ENCODE peak calls at places on chromosomes 13 and 19, in seven cellular contexts. B is GM12878, O is K562, Y is SK-N-SH, S is HCT116, W is H1, L is HepG2. A is an unnamed sample.

GRCh38 chr19:570315-570714 is 2.1 kb upstream of the BSG start:
- DNase-seq in B (no peak), O (peak), Y (peak), S (no peak), W (no peak), L (no peak), A (no peak)

GRCh38 chr13:76331948-76332712 is 554.1 kb downstream of the KCTD12 start:
- DNase-seq in B (no peak), O (no peak), Y (no peak), S (no peak), W (no peak), L (no peak), A (no peak)

GRCh38 chr13:79051472-79051871 is 354.6 kb downstream of the RBM26 start:
- DNase-seq in B (no peak), O (no peak), Y (no peak), S (no peak), W (no peak), L (no peak), A (no peak)

GRCh38 chr19:33621811-33622504 is at the start of gene CHST8:
- DNase-seq in B (no peak), O (peak), Y (peak), S (no peak), W (peak), L (no peak), A (peak)

GRCh38 chr19:49104229-49104864 is 9.8 kb upstream of the LIN7B start:
- DNase-seq in B (no peak), O (peak), Y (no peak), S (no peak), W (no peak), L (no peak), A (no peak)

GRCh38 chr13:41523396-41523795 is 66.0 kb downstream of the RGCC start:
- DNase-seq in B (no peak), O (no peak), Y (no peak), S (no peak), W (no peak), L (no peak), A (no peak)

GRCh38 chr13:34255695-34256094 is 437.7 kb downstream of the RFC3 start:
- DNase-seq in B (no peak), O (no peak), Y (no peak), S (no peak), W (no peak), L (no peak), A (no peak)

GRCh38 chr13:113915786-113916329 is 52.0 kb upstream of the GAS6 start:
- DNase-seq in B (no peak), O (no peak), Y (no peak), S (no peak), W (no peak), L (no peak), A (no peak)

GRCh38 chr19:6532244-6532999 is 1.6 kb downstream of the TNFSF9 start:
- DNase-seq in B (no peak), O (peak), Y (no peak), S (no peak), W (no peak), L (no peak), A (no peak)

GRCh38 chr19:41668315-41668714 is 19.8 kb downstream of the CEACAM7 start:
- DNase-seq in B (no peak), O (no peak), Y (no peak), S (no peak), W (no peak), L (no peak), A (no peak)

GRCh38 chr13:50080158-50080855 is 65.1 kb downstream of the KCNRG start:
- DNase-seq in B (no peak), O (peak), Y (peak), S (no peak), W (no peak), L (peak), A (no peak)

GRCh38 chr13:71303144-71303543 is 563.9 kb downstream of the DACH1 start:
- DNase-seq in B (no peak), O (no peak), Y (no peak), S (no peak), W (no peak), L (no peak), A (peak)

GRCh38 chr13:106155411-106155810 is 380.1 kb downstream of the EFNB2 start:
- DNase-seq in B (no peak), O (no peak), Y (no peak), S (no peak), W (no peak), L (no peak), A (no peak)

GRCh38 chr19:16297575-16298178 is 26.9 kb upstream of the KLF2 start:
- DNase-seq in B (no peak), O (no peak), Y (no peak), S (peak), W (no peak), L (no peak), A (no peak)

GRCh38 chr13:99610702-99611289 is 109.5 kb downstream of the TM9SF2 start:
- DNase-seq in B (no peak), O (no peak), Y (no peak), S (no peak), W (no peak), L (no peak), A (peak)

GRCh38 chr13:99617474-99618255 is 116.4 kb downstream of the TM9SF2 start:
- DNase-seq in B (no peak), O (peak), Y (peak), S (peak), W (peak), L (peak), A (no peak)

GRCh38 chr13:99619207-99619606 is 117.9 kb downstream of the TM9SF2 start:
- DNase-seq in B (no peak), O (no peak), Y (no peak), S (no peak), W (no peak), L (no peak), A (no peak)

DNA sequence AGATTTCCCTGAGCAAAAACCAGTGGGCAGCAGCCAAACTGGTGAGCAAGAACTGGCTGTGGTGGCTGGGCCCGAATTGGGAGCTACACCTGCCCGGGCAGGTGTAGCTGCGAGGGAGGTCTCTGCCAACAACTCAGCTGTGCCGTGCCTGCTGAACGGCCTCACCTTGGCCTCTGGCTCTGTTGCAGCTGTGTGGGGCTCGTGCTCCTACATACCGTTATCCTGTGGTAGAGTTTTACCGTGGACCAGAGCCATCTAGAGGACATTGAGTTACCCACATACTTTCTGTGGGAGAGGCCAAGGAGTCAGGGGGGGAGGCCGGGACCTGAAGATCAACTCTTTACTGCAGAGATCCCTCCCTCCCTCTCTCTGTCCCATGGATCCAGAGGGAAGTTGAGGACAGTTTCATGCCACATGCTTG is 113.2 kb downstream of the TM9SF2 start:
- DNase-seq in B (no peak), O (no peak), Y (peak), S (no peak), W (no peak), L (peak), A (peak)
- TF ChIP-seq JUND in B (no peak), O (peak), Y (no peak), S (no peak), W (no peak), L (no peak), A (no peak)

DNA sequence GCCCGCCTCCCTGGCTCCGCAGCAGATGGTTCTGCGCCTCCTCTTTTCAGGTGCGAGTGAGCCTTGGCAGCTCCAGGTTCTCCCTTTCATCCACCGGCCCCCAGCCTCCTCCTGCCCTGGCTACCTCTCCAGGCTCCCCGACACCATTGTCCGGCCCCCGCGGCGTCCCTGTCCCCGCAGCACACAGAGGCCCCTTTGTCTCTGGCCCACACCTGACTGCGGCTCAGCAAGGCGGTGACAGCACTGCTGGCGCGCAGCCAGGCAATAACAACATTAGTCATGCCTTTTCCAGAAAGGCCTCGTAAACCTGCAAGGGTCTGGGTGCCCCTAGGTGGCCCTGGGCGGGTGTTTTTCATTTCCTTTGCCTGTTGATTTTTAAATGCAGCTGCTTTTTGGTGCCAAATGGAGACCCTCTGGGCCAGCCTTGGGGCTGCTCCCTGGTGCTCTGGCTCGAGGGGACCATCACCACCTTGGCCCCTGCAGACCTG is 73.2 kb upstream of the MEDAG start:
- DNase-seq in B (no peak), O (no peak), Y (peak), S (peak), W (no peak), L (peak), A (no peak)
- TF ChIP-seq JUND in B (no peak), O (no peak), Y (no peak), S (no peak), W (no peak), L (peak), A (no peak)

GRCh38 chr19:23527797-23528196 is 132.5 kb upstream of the ZNF91 start:
- DNase-seq in B (peak), O (no peak), Y (no peak), S (no peak), W (no peak), L (no peak), A (no peak)
- TF ChIP-seq JUND in B (no peak), O (no peak), Y (no peak), S (no peak), W (no peak), L (no peak), A (no peak)

GRCh38 chr19:51861870-51862622 is 25.7 kb downstream of the ZNF577 start:
- DNase-seq in B (no peak), O (no peak), Y (no peak), S (no peak), W (no peak), L (no peak), A (no peak)
- TF ChIP-seq JUND in B (no peak), O (no peak), Y (no peak), S (no peak), W (no peak), L (no peak), A (no peak)

GRCh38 chr13:21670883-21671792 is at the start of gene FGF9:
- DNase-seq in B (peak), O (peak), Y (peak), S (peak), W (peak), L (peak), A (peak)

GRCh38 chr13:21670006-21670882 is 629 bp upstream of the FGF9 start:
- DNase-seq in B (no peak), O (peak), Y (peak), S (no peak), W (no peak), L (no peak), A (peak)

GRCh38 chr13:21673592-21674270 is 2.9 kb downstream of the FGF9 start:
- DNase-seq in B (no peak), O (peak), Y (peak), S (no peak), W (peak), L (no peak), A (peak)

GRCh38 chr13:21672811-21673591 is 2.1 kb downstream of the FGF9 start:
- DNase-seq in B (no peak), O (no peak), Y (no peak), S (no peak), W (no peak), L (no peak), A (no peak)

GRCh38 chr13:21671793-21672680 is 1.2 kb downstream of the FGF9 start:
- DNase-seq in B (no peak), O (no peak), Y (peak), S (no peak), W (peak), L (no peak), A (no peak)
- TF ChIP-seq JUND in B (no peak), O (no peak), Y (no peak), S (no peak), W (no peak), L (no peak), A (no peak)

DNA sequence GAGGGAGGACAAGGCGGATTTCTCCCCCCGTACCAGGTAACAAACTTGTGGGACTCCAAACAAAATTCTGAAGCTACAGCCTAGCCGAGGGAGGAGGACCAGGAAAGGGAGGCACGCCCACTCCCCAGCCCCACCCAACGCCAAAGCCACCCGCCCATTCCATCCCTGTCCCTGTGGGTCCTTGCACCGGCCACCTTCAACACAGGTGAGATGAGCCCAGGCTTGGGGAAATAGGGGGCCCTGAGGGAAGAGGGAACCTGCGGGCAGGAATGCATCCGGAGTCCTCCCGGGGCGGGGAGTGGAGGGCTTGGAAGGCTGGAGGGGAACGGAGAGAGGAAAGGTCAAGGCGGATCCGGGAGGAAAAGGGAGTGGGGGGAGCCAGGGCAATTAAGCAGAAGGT is at the start of gene BEST2:
- DNase-seq in B (no peak), O (peak), Y (no peak), S (no peak), W (peak), L (no peak), A (no peak)
- TF ChIP-seq JUND in B (no peak), O (no peak), Y (no peak), S (no peak), W (no peak), L (no peak), A (no peak)